ENCODE peak calls at places on chromosomes 2 and 18, in six cellular contexts. N, W, Y, E, O and I are unnamed samples.

GRCh38 chr18:5463836-5464235 is 80.0 kb downstream of the EPB41L3 start:
- DNase-seq in N (no peak), Y (no peak), O (no peak), E (no peak), W (no peak), I (no peak)

GRCh38 chr2:174444761-174445160 is 42.1 kb downstream of the GPR155 start:
- DNase-seq in E (no peak), N (no peak), Y (no peak), W (no peak), O (no peak), I (no peak)

GRCh38 chr18:74689251-74689650 is 91.6 kb downstream of the ZNF407 start:
- DNase-seq in E (no peak), Y (peak), W (no peak), N (peak), O (no peak), I (no peak)

GRCh38 chr2:96098900-96099590 is 17.3 kb downstream of the ADRA2B start:
- DNase-seq in E (peak), O (no peak), Y (no peak), N (no peak), W (peak), I (no peak)

GRCh38 chr2:126668254-126668653 is 12.3 kb downstream of the GYPC start:
- DNase-seq in N (no peak), Y (no peak), O (no peak), W (no peak), E (no peak), I (no peak)

GRCh38 chr2:28951910-28952805 is 28.9 kb upstream of the TOGARAM2 start:
- DNase-seq in W (no peak), Y (no peak), N (peak), E (no peak), O (no peak), I (no peak)

GRCh38 chr18:27249933-27250332 is 64.8 kb upstream of the CHST9 start:
- DNase-seq in N (no peak), O (no peak), Y (no peak), W (no peak), E (no peak), I (no peak)

GRCh38 chr18:68660355-68661183 is 54.3 kb downstream of the TMX3 start:
- DNase-seq in O (no peak), W (no peak), N (peak), Y (peak), E (no peak), I (peak)

GRCh38 chr18:12886498-12887126 is 2.6 kb upstream of the PTPN2 start:
- DNase-seq in N (peak), Y (no peak), O (no peak), E (no peak), W (no peak), I (no peak)

GRCh38 chr2:136101042-136101441 is 16.9 kb downstream of the CXCR4 start:
- DNase-seq in O (no peak), W (no peak), Y (no peak), N (no peak), E (no peak), I (no peak)

GRCh38 chr2:112765251-112765650 is 842 bp upstream of the CKAP2L start:
- DNase-seq in E (no peak), O (no peak), Y (no peak), W (no peak), N (no peak), I (no peak)

GRCh38 chr2:66434679-66435548 is at the start of gene MEIS1:
- DNase-seq in N (peak), O (peak), Y (peak), W (peak), E (peak), I (peak)

GRCh38 chr2:240597419-240598181 is 11.1 kb downstream of the CAPN10 start:
- DNase-seq in Y (no peak), E (peak), O (no peak), N (no peak), W (no peak), I (no peak)

GRCh38 chr2:85266424-85267041 is 61.3 kb downstream of the TGOLN2 start:
- DNase-seq in N (peak), W (peak), O (no peak), E (peak), Y (peak), I (peak)

GRCh38 chr18:62875320-62875719 is 160.0 kb downstream of the PHLPP1 start:
- DNase-seq in Y (no peak), W (no peak), N (no peak), E (no peak), O (no peak), I (no peak)

GRCh38 chr2:47867205-47867604 is 39.1 kb downstream of the FBXO11 start:
- DNase-seq in Y (peak), E (no peak), N (peak), O (no peak), W (no peak), I (peak)

GRCh38 chr18:2431836-2432235 is 139.5 kb downstream of the METTL4 start:
- DNase-seq in Y (no peak), E (no peak), O (no peak), N (no peak), W (no peak), I (no peak)

GRCh38 chr2:234293973-234294372 is 202.9 kb downstream of the ARL4C start:
- DNase-seq in N (no peak), W (no peak), Y (no peak), E (no peak), O (no peak), I (no peak)
- TF ChIP-seq CTCF in N (no peak), W (no peak), Y (peak), E (no peak), O (no peak), I (no peak)

DNA sequence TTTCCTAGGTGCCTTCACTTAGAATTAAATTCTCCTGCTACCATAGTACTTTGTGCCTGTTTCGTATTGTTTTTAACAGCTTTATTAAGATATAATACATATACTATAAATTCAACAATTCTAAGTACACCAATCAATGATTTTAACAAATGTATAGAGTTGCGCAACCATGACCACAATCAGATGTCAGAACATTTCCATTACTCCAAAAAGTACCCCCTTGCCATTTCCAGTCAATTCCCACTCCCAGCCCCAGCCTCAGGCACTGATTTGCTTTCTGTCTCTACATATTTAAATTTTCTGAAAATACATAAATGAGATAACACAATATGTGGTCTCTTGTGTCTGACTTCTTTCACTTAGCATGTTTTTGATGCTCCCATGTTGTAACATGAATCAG is 193.9 kb downstream of the FIGN start:
- DNase-seq in Y (no peak), O (no peak), E (no peak), W (no peak), N (no peak), I (no peak)
- TF ChIP-seq CTCF in Y (no peak), O (no peak), E (no peak), W (no peak), N (no peak), I (no peak)

DNA sequence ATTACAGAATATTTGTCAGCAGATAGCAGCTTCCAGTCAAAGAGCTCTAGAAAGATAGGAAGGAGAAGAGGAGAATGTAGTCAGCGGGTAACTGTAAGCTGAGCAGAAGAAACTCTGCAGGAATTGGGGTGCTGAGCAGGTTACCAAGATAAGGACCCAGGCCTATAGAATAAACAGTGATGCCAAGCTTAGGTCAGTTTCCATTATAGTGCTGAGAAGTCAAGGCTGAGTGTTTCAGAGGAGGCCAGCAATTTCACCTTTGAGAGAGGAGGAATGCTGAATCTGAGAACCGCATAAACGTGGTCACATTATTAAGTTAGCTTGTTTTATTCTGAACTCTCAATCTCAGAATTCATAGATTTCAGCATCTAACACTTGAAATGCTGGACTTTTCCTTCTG is 13.9 kb downstream of the NAB1 start:
- DNase-seq in N (no peak), O (no peak), Y (no peak), W (no peak), E (no peak), I (no peak)
- TF ChIP-seq CTCF in N (no peak), O (no peak), Y (no peak), W (no peak), E (no peak), I (no peak)

GRCh38 chr2:218876562-218877219 is 4.0 kb upstream of the WNT10A start:
- DNase-seq in E (peak), N (peak), Y (peak), O (no peak), W (peak), I (peak)

GRCh38 chr2:218877331-218877730 is 3.3 kb upstream of the WNT10A start:
- DNase-seq in Y (no peak), W (no peak), O (no peak), E (no peak), N (no peak), I (no peak)

GRCh38 chr2:218878941-218879761 is 1.5 kb upstream of the WNT10A start:
- DNase-seq in W (no peak), Y (no peak), E (peak), O (no peak), N (no peak), I (no peak)

GRCh38 chr2:218878486-218878885 is 2.2 kb upstream of the WNT10A start:
- DNase-seq in W (no peak), N (no peak), O (no peak), Y (no peak), E (no peak), I (no peak)

GRCh38 chr2:218877891-218878290 is 2.8 kb upstream of the WNT10A start:
- DNase-seq in N (no peak), O (no peak), Y (no peak), W (no peak), E (no peak), I (no peak)
- TF ChIP-seq CTCF in N (no peak), O (no peak), Y (no peak), W (no peak), E (no peak), I (no peak)

GRCh38 chr2:46299365-46300263 is 2.4 kb downstream of the EPAS1 start:
- DNase-seq in E (peak), N (peak), Y (peak), O (no peak), W (no peak), I (no peak)

GRCh38 chr2:46300406-46300832 is 3.2 kb downstream of the EPAS1 start:
- DNase-seq in E (no peak), N (no peak), W (no peak), O (no peak), Y (no peak), I (no peak)

GRCh38 chr2:46298272-46298521 is 990 bp downstream of the EPAS1 start:
- DNase-seq in Y (no peak), E (no peak), W (no peak), N (no peak), O (no peak), I (no peak)

GRCh38 chr2:46297546-46298271 is 502 bp downstream of the EPAS1 start:
- DNase-seq in W (no peak), E (peak), Y (no peak), N (peak), O (no peak), I (no peak)

GRCh38 chr2:46298522-46299351 is 1.5 kb downstream of the EPAS1 start:
- DNase-seq in O (no peak), W (no peak), N (peak), Y (peak), E (peak), I (no peak)
- TF ChIP-seq CTCF in O (peak), W (no peak), N (peak), Y (peak), E (no peak), I (peak)

DNA sequence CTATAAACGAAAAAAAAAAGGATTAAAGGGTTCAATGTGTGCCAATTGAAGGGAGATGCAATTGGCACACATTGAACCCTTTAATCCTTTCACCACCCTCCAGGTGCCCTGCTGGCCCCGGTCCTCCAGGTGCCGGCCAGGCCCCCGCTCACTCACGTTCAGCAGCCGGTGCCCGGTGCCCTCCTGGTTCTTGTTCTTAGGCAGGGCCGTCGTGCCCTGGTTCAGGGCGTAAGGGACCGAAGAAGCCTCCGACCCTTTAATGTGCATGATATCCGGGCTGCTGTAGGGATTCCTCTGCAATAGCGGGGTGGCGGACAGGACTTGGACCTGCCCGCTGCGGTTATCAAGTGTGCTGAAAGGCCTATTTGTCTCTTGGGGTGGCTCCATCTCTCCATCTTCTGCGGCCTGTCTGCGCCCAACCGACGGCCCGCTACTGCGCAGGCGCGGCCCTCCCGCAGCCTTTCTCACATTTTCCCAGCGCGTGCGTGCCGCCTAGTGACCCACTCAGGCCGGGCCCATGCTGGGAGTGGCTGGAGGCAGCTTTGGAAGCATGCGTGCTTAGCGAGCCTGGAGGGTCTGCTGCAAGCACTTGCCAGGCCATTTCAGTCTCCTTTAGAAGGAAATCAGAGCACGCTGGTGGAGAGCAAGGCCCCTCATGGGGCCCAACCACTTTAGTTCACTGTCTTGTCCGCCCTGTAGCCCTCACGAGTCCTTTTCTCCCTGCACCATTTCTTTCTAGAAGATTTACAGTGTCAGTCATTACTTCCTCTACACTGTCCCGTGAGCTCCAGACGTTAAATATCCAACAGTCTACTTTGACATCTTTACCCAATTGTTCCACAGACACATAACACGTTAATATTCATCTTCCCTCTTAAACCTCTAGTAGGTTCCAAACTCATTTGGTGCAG is 24.3 kb downstream of the TMEM237 start:
- DNase-seq in Y (peak), N (peak), W (peak), O (peak), E (peak), I (no peak)
- TF ChIP-seq CTCF in Y (peak), N (peak), W (no peak), O (peak), E (peak), I (no peak)

DNA sequence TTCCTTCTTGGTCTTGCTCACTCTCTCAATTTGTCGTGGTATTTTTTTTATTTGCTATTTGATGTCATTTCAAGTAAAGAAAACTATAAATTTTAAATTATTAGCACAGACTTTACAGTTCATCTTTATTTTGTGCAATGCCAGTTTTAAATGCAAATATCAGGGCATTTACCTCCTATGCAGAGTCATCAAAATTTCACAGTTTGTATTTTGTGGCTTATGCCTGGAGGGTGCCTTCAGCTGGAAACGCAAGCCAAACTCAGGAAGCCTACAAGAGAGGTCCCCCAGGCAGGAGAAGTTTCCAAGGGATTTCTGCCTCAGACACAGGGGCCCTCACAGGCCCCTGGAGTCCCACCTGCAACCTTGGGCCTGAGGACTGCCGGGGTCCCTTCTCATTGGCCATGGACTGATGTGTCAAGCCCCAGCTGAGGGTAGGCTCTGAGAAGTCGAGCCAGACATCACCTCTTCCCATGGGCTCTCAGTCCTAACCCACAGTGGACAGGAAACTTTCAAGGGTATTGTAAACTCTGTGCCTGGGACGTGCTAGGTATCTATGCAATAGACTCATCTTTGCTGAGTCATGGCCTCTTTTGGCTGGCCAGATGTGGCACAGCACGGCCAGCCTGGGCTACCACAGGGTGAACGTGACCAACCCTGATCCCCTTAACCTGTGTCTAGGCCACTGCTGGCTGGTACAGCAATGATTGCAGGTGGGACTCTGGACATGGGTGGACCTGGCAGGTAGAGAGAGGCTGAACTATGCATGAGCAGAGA is 236.5 kb downstream of the CELF4 start:
- DNase-seq in O (no peak), E (no peak), Y (no peak), W (no peak), N (no peak), I (no peak)
- TF ChIP-seq CTCF in O (no peak), E (no peak), Y (no peak), W (no peak), N (no peak), I (no peak)

DNA sequence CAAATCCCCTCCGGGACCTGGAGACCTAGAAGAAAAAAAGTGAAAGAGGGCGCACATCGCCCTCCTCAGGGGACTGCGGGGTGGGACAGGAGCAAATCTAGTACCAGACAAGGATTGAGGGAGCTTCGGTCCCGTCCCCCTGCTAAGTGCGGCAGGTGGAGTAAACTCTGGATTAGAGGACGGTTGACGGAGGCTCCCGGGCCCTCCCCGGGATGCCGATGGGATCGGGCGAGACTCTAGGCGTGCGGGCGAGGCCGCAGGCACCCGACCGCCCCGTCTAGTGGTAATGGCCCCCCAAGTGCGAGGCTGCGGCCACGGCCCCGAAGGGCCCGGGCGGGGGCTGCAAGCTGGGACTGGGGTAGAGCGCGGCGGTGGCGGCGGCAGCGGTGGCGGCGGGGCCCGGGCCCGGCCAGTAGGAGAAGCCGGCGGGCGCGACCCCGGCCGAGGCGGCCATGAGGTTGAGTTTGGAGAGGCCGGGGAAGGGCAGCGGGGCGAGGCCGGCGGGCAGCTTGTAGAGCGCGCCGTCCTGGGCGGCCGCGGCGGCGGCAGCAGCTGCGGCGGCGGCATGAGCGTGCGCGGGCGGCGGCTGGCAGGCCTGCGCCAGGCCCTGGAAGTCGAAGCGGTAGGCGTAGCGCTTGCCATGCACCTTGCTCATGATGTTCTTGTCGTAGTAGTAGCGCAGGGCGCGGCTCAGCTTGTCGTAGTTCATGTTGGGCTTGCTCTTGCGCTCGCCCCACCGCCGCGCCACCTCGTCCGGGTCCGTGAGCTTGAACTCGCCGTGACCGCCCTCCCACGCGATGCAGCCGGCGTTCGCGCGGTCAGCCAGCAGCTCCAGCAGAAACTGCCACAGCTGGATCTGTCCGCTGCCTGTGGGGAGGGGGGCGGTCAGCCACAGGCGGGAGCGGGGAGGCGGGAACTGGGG is 3.3 kb downstream of the FEV start:
- DNase-seq in O (no peak), Y (no peak), E (peak), W (no peak), N (no peak), I (no peak)
- TF ChIP-seq CTCF in O (no peak), Y (no peak), E (no peak), W (no peak), N (no peak), I (no peak)

GRCh38 chr2:182650704-182651103 is 65.4 kb upstream of the DNAJC10 start:
- DNase-seq in W (no peak), N (peak), O (no peak), E (no peak), Y (peak), I (peak)
- TF ChIP-seq CTCF in W (peak), N (peak), O (peak), E (peak), Y (peak), I (peak)